ENCODE peak calls at places on chromosomes 5 and 9, in four cellular contexts. X, M, V and C are unnamed samples.
A peak's percentile ranks its signal among the peaks of the same experiment; 100 is the strongest.

GRCh38 chr5:172008689-172009141 is 2.3 kb upstream of the FBXW11 start:
- DNase-seq in X (peak; percentile 26), M (no peak), V (peak; percentile 14), C (no peak)

GRCh38 chr9:87342743-87343142 is 154.9 kb upstream of the DAPK1 start:
- DNase-seq in X (no peak), M (peak; percentile 41), V (peak; percentile 35), C (no peak)

GRCh38 chr9:115117999-115118470 is at the start of gene TNC:
- DNase-seq in X (peak; percentile 38), M (peak; percentile 74), V (peak; percentile 90), C (peak; percentile 3)

GRCh38 chr5:91977599-91977998 is 594.5 kb upstream of the ARRDC3 start:
- DNase-seq in X (no peak), M (no peak), V (no peak), C (no peak)

GRCh38 chr5:447501-447900 is 4.5 kb downstream of the EXOC3 start:
- DNase-seq in X (no peak), M (no peak), V (no peak), C (no peak)

GRCh38 chr9:97564291-97565175 is 63.1 kb downstream of the TMOD1 start:
- DNase-seq in X (no peak), M (no peak), V (peak; percentile 45), C (no peak)

GRCh38 chr5:122805481-122805880 is 30.6 kb downstream of the SNX2 start:
- DNase-seq in X (no peak), M (no peak), V (peak; percentile 53), C (no peak)

GRCh38 chr5:39394946-39395345 is 29.8 kb downstream of the DAB2 start:
- DNase-seq in X (no peak), M (no peak), V (peak; percentile 75), C (no peak)

GRCh38 chr5:168415971-168416370 is 70.3 kb upstream of the RARS1 start:
- DNase-seq in X (no peak), M (no peak), V (no peak), C (no peak)

GRCh38 chr9:136078025-136078424 is 17.1 kb downstream of the NACC2 start:
- DNase-seq in X (no peak), M (no peak), V (no peak), C (no peak)

GRCh38 chr5:7422719-7423118 is 26.8 kb downstream of the ADCY2 start:
- DNase-seq in X (no peak), M (no peak), V (no peak), C (no peak)

GRCh38 chr5:135016926-135017325 is 17.1 kb downstream of the PITX1 start:
- DNase-seq in X (peak; percentile 9), M (peak; percentile 8), V (peak; percentile 9), C (no peak)

GRCh38 chr5:167797933-167798332 is 493.5 kb upstream of the WWC1 start:
- DNase-seq in X (no peak), M (no peak), V (peak; percentile 50), C (no peak)

GRCh38 chr5:6745706-6746217 is 32.5 kb downstream of the TENT4A start:
- DNase-seq in X (no peak), M (no peak), V (peak; percentile 71), C (no peak)

GRCh38 chr9:69554945-69555344 is 117.2 kb downstream of the APBA1 start:
- DNase-seq in X (no peak), M (no peak), V (peak; percentile 58), C (no peak)

GRCh38 chr9:38277601-38278200 is 114.8 kb upstream of the ALDH1B1 start:
- DNase-seq in X (no peak), M (no peak), V (no peak), C (no peak)

GRCh38 chr5:132466453-132467291 is 23.9 kb downstream of the IRF1 start:
- DNase-seq in X (no peak), M (no peak), V (peak; percentile 76), C (no peak)

GRCh38 chr5:111478266-111478665 is 34.1 kb downstream of the STARD4 start:
- DNase-seq in X (no peak), M (no peak), V (no peak), C (no peak)

GRCh38 chr9:38622961-38623360 is 2.6 kb upstream of the ANKRD18A start:
- DNase-seq in X (no peak), M (no peak), V (no peak), C (no peak)

GRCh38 chr5:60161340-60161934 is 267.9 kb upstream of the PDE4D start:
- DNase-seq in X (no peak), M (no peak), V (peak; percentile 37), C (no peak)

GRCh38 chr9:105069285-105070065 is 141.5 kb upstream of the ABCA1 start:
- DNase-seq in X (no peak), M (no peak), V (no peak), C (no peak)

GRCh38 chr9:99819484-99820329 is 2.0 kb upstream of the NR4A3 start:
- DNase-seq in X (peak; percentile 91), M (peak; percentile 97), V (peak; percentile 94), C (peak; percentile 89)

GRCh38 chr9:99820330-99821186 is 1.1 kb upstream of the NR4A3 start:
- DNase-seq in X (no peak), M (peak; percentile 73), V (peak; percentile 83), C (no peak)

GRCh38 chr9:99822096-99822595 is 461 bp downstream of the NR4A3 start:
- DNase-seq in X (no peak), M (no peak), V (peak; percentile 45), C (no peak)

GRCh38 chr9:99822596-99823391 is 1.1 kb downstream of the NR4A3 start:
- DNase-seq in X (peak; percentile 61), M (peak; percentile 37), V (peak; percentile 52), C (peak; percentile 41)

GRCh38 chr9:99821187-99822095 is at the start of gene NR4A3:
- DNase-seq in X (peak; percentile 84), M (peak; percentile 94), V (peak; percentile 96), C (peak; percentile 79)
- TF ChIP-seq CTCF in X (no peak), M (peak; percentile 58), V (peak; percentile 22), C (peak; percentile 51)

GRCh38 chr9:129866373-129867137 is 31.3 kb downstream of the USP20 start:
- DNase-seq in X (no peak), M (no peak), V (no peak), C (no peak)

GRCh38 chr9:129865668-129866320 is 30.5 kb downstream of the USP20 start:
- DNase-seq in X (no peak), M (no peak), V (no peak), C (no peak)

GRCh38 chr9:129868033-129868395 is 32.8 kb downstream of the USP20 start:
- DNase-seq in X (no peak), M (no peak), V (no peak), C (no peak)

GRCh38 chr9:129868571-129869486 is 33.6 kb downstream of the USP20 start:
- DNase-seq in X (no peak), M (no peak), V (no peak), C (no peak)

GRCh38 chr9:129867138-129868032 is 32.1 kb downstream of the USP20 start:
- DNase-seq in X (peak; percentile 50), M (no peak), V (no peak), C (no peak)
- TF ChIP-seq CTCF in X (no peak), M (no peak), V (no peak), C (no peak)

DNA sequence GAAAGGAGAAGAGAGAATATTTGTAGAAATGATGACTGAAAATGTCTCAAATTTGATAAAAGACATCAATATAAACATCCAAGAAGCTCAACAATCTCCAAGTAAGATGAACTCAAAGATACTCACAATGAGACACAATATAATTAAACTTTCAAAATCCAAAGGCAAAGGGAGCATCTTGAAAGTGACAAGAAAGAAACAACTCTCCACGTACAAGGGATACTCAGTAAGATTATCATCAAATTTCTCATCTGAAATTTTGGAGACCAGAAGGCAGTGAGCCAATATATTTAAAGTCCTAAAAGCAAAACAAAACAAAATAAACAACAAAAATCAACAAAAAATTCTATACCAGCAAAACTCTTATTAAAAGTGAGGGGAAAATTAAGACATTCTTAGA is 428.7 kb downstream of the NFIB start:
- DNase-seq in X (no peak), M (no peak), V (no peak), C (no peak)
- TF ChIP-seq CTCF in X (no peak), M (no peak), V (no peak), C (no peak)

DNA sequence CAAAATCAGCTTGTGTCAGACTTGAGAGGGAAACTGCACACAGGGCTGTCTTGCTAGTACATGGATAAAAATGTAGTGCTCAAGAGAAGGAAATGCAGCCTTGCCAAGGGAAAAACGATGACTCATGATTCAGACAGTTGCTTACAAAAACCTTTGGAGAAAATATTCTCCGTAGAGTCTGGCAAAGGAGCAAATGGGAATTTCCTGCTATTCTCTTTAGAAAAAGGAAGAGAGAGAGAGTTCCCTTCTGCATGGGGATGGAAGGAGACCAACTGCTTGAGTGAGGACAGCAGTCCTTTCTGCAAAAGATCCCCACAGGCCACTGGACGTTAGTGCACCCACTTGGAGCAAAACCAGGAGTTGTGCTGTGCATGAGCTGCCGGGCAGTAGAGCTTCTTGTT is 7.6 kb downstream of the IFNB1 start:
- DNase-seq in X (peak; percentile 32), M (peak; percentile 35), V (peak; percentile 96), C (no peak)
- TF ChIP-seq CTCF in X (no peak), M (peak; percentile 18), V (peak; percentile 47), C (peak; percentile 42)